ENCODE peak calls at places on chromosome 7, in four cellular contexts. B is HFFc6, S is fibroblast of mammary gland, I is WTC11. H is an unnamed sample.

GRCh38 chr7:16129431-16130126 is 291.8 kb downstream of the CRPPA start:
- DNase-seq in S (peak; percentile 87), B (peak; percentile 85), I (no peak), H (peak; percentile 84)

GRCh38 chr7:28755255-28755654 is 202.9 kb downstream of the TRIL start:
- DNase-seq in S (peak; percentile 77), I (no peak), B (peak; percentile 31), H (peak; percentile 73)

GRCh38 chr7:94295805-94296204 is 98.9 kb upstream of the COL1A2 start:
- DNase-seq in B (peak; percentile 89), S (peak; percentile 89), I (no peak), H (peak; percentile 91)

GRCh38 chr7:143229054-143229790 is 7.4 kb downstream of the TAS2R40 start:
- DNase-seq in I (peak; percentile 28), S (no peak), B (no peak), H (peak; percentile 15)

GRCh38 chr7:112362796-112363195 is 87.5 kb upstream of the IFRD1 start:
- DNase-seq in S (no peak), B (no peak), I (no peak), H (peak; percentile 8)

GRCh38 chr7:28356619-28357018 is 55.7 kb upstream of the CREB5 start:
- DNase-seq in B (no peak), I (no peak), S (no peak), H (no peak)

GRCh38 chr7:54476609-54477008 is 65.6 kb upstream of the VSTM2A start:
- DNase-seq in B (no peak), S (no peak), I (no peak), H (no peak)

GRCh38 chr7:45026013-45026412 is 26.0 kb downstream of the CCM2 start:
- DNase-seq in B (no peak), I (no peak), S (no peak), H (no peak)

GRCh38 chr7:34048445-34048844 is 143.1 kb downstream of the BMPER start:
- DNase-seq in S (peak; percentile 34), I (no peak), B (peak; percentile 55), H (no peak)

H was measured in AG10803.